ENCODE peak calls at places on chromosomes 3 and 15, in seven cellular contexts. M is CD8-positive, alpha-beta memory T cell; Y is tibial nerve; U is mesenchymal stem cell; X is HCT116; E is A549; G is breast epithelium. S is an unnamed sample. For H3K9me3, the result is how much of the 10 kb centered on the place peaks cover.

GRCh38 chr3:136954246-136954645 is 3.5 kb upstream of the IL20RB start:
- DNase-seq in M (no peak), Y (no peak), G (no peak), X (no peak), E (no peak), U (peak), S (no peak)

GRCh38 chr3:99522147-99522546 is 116.2 kb upstream of the COL8A1 start:
- DNase-seq in G (no peak), U (no peak), X (no peak), Y (no peak), E (no peak), M (no peak), S (no peak)

GRCh38 chr3:14403636-14404395 is 1.4 kb downstream of the SLC6A6 start:
- DNase-seq in E (peak), Y (no peak), U (peak), M (no peak), X (no peak), G (no peak), S (no peak)

GRCh38 chr3:37308247-37308646 is 133.9 kb upstream of the LRRFIP2 start:
- DNase-seq in E (peak), G (no peak), U (peak), X (peak), Y (no peak), M (no peak), S (no peak)

GRCh38 chr3:166810741-166811445 is 569.2 kb downstream of the ZBBX start:
- DNase-seq in U (no peak), M (no peak), X (no peak), G (no peak), E (no peak), Y (no peak), S (no peak)

GRCh38 chr3:172074578-172074977 is 35.2 kb downstream of the FNDC3B start:
- DNase-seq in U (no peak), Y (peak), G (no peak), M (no peak), X (no peak), E (no peak), S (no peak)

GRCh38 chr3:197149528-197149927 is 119.9 kb upstream of the MELTF start:
- DNase-seq in G (no peak), E (no peak), U (no peak), Y (no peak), X (no peak), M (no peak), S (no peak)

GRCh38 chr3:111229301-111229700 is 157.7 kb downstream of the NECTIN3 start:
- DNase-seq in G (no peak), X (no peak), U (no peak), Y (no peak), M (no peak), E (no peak), S (no peak)

GRCh38 chr15:55279746-55280351 is 9.8 kb downstream of the RAB27A start:
- DNase-seq in G (no peak), E (peak), X (peak), U (peak), Y (no peak), M (peak), S (no peak)

GRCh38 chr3:129824926-129825541 is 68.5 kb downstream of the TMCC1 start:
- DNase-seq in G (no peak), M (peak), X (peak), U (peak), Y (no peak), E (peak), S (peak)

GRCh38 chr15:68372291-68372811 is 59.6 kb downstream of the ITGA11 start:
- DNase-seq in M (no peak), E (peak), U (no peak), Y (no peak), G (no peak), X (peak), S (no peak)

GRCh38 chr3:170414202-170414663 is 4.4 kb upstream of the CLDN11 start:
- DNase-seq in X (peak), Y (no peak), E (peak), U (peak), G (peak), M (no peak), S (no peak)

GRCh38 chr15:88745696-88746095 is 57.5 kb upstream of the ACAN start:
- DNase-seq in G (no peak), Y (no peak), U (peak), M (no peak), E (no peak), X (no peak), S (no peak)

GRCh38 chr3:69329897-69330296 is 56.0 kb downstream of the FRMD4B start:
- DNase-seq in G (no peak), E (no peak), U (no peak), M (no peak), X (no peak), Y (no peak), S (no peak)

GRCh38 chr3:72836923-72837322 is 11.3 kb downstream of the SHQ1 start:
- DNase-seq in G (peak), Y (no peak), M (no peak), E (no peak), X (no peak), U (no peak), S (no peak)

GRCh38 chr3:120855665-120856437 is 52.2 kb upstream of the STXBP5L start:
- DNase-seq in U (no peak), M (no peak), Y (no peak), X (no peak), E (peak), G (no peak), S (no peak)

GRCh38 chr15:72797834-72798233 is 14.3 kb upstream of the ADPGK start:
- DNase-seq in E (no peak), U (no peak), Y (no peak), G (no peak), M (no peak), X (no peak), S (no peak)

GRCh38 chr3:170695486-170696069 is 109.7 kb upstream of the SLC7A14 start:
- DNase-seq in U (no peak), G (no peak), M (no peak), X (no peak), E (no peak), Y (no peak), S (no peak)

GRCh38 chr3:78497692-78498091 is 1270.1 kb downstream of the ROBO1 start:
- DNase-seq in E (no peak), G (no peak), U (peak), Y (no peak), X (no peak), M (no peak), S (no peak)

GRCh38 chr3:120850326-120851295 is 57.4 kb upstream of the STXBP5L start:
- DNase-seq in G (no peak), E (no peak), M (no peak), Y (no peak), X (no peak), U (no peak), S (no peak)

GRCh38 chr3:23161896-23162570 is 41.1 kb upstream of the UBE2E2 start:
- DNase-seq in U (peak), G (no peak), Y (no peak), M (no peak), E (no peak), X (no peak), S (no peak)

GRCh38 chr15:81777546-81777945 is 268.3 kb downstream of the MEX3B start:
- DNase-seq in U (no peak), Y (no peak), X (no peak), G (no peak), E (no peak), M (no peak), S (no peak)

GRCh38 chr3:108420926-108421325 is 89.5 kb downstream of the MYH15 start:
- DNase-seq in G (no peak), E (no peak), X (no peak), M (no peak), U (peak), Y (no peak), S (no peak)

GRCh38 chr15:67096536-67097294 is 31.3 kb downstream of the SMAD3 start:
- DNase-seq in G (no peak), X (no peak), M (no peak), Y (no peak), U (peak), E (no peak), S (no peak)

GRCh38 chr3:46695962-46696922 is 2.8 kb upstream of the ALS2CL start:
- DNase-seq in U (peak), G (no peak), E (no peak), X (no peak), M (no peak), Y (no peak), S (no peak)

GRCh38 chr3:184291738-184292445 is 7.1 kb upstream of the PSMD2 start:
- DNase-seq in G (no peak), X (no peak), E (no peak), Y (no peak), M (no peak), U (no peak), S (no peak)

GRCh38 chr3:87924485-87924884 is 134.3 kb downstream of the CGGBP1 start:
- DNase-seq in E (no peak), G (no peak), M (no peak), U (no peak), X (no peak), Y (no peak), S (no peak)
- H3K9me3 ChIP-seq in E (under half), G (under half), M (under half), U (under half), X (under half), Y (under half), S (under half)

GRCh38 chr3:187906922-187907321 is 161.7 kb upstream of the BCL6 start:
- DNase-seq in E (no peak), U (no peak), Y (no peak), G (no peak), X (no peak), M (no peak), S (no peak)
- H3K9me3 ChIP-seq in E (under half), U (under half), Y (under half), G (under half), X (under half), M (under half), S (under half)

GRCh38 chr3:112846764-112847163 is at the start of gene CD200R1L:
- DNase-seq in X (no peak), M (no peak), G (no peak), Y (no peak), E (no peak), U (no peak), S (no peak)
- H3K9me3 ChIP-seq in X (under half), M (under half), G (under half), Y (under half), E (under half), U (under half), S (under half)

GRCh38 chr15:25251700-25252390 is 187.0 kb downstream of the UBE3A start:
- DNase-seq in M (no peak), X (no peak), Y (no peak), E (no peak), U (no peak), G (peak), S (no peak)

GRCh38 chr15:25250011-25250596 is 188.7 kb downstream of the UBE3A start:
- DNase-seq in E (no peak), M (no peak), X (no peak), U (no peak), Y (no peak), G (peak), S (no peak)

GRCh38 chr15:25248583-25249235 is 190.1 kb downstream of the UBE3A start:
- DNase-seq in G (peak), E (no peak), U (no peak), X (no peak), Y (no peak), M (no peak), S (no peak)

GRCh38 chr15:25247418-25248030 is 191.3 kb downstream of the UBE3A start:
- DNase-seq in Y (no peak), M (no peak), X (no peak), G (peak), E (no peak), U (no peak), S (no peak)

GRCh38 chr15:25250906-25251622 is 187.8 kb downstream of the UBE3A start:
- DNase-seq in M (no peak), E (no peak), U (no peak), X (no peak), G (peak), Y (no peak), S (no peak)
- H3K9me3 ChIP-seq in M (under half), E (under half), U (under half), X (under half), G (half or more), Y (half or more), S (under half)

GRCh38 chr15:25170113-25170731 is 215.4 kb downstream of the SNRPN start:
- DNase-seq in Y (no peak), U (no peak), G (peak), X (no peak), M (no peak), E (no peak), S (peak)
- H3K9me3 ChIP-seq in Y (half or more), U (under half), G (half or more), X (under half), M (under half), E (under half), S (under half)

DNA sequence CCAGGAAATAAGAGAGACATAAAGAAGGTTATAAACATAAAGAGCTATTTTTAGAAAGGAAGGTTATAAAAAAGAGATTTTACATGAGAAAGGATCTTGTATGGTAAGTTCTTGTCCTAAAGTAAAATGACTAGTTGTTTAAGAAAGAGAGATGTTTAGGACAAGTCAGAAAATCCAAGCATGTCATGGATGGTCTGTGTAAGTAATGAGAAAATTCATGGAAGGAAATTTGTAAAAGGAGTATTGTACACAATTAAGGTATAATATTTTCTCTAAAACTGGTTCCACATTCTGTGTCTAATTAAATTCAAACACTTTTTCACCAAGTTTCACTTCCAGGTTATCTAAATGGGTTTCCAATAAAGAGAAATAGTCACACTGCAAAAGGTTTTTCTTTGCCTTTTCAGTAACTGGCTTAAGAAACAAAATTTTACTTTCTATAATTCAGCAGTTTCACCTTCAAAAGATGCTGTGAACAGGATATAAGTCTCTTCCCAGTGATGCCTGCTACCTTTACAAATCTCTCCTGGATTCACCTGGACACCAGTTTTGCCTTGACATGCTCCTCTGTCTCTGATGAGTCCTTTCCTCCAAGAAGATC is 455.7 kb downstream of the ZIC1 start:
- DNase-seq in G (no peak), U (no peak), M (no peak), Y (no peak), E (no peak), X (peak), S (no peak)
- H3K9me3 ChIP-seq in G (under half), U (half or more), M (under half), Y (under half), E (under half), X (under half), S (under half)

GRCh38 chr15:25245801-25246622 is 192.8 kb downstream of the UBE3A start:
- DNase-seq in X (no peak), E (no peak), M (no peak), G (peak), Y (no peak), U (no peak), S (no peak)

GRCh38 chr15:25244731-25245585 is 193.9 kb downstream of the UBE3A start:
- DNase-seq in G (peak), Y (no peak), X (no peak), M (no peak), U (no peak), E (no peak), S (peak)

GRCh38 chr15:25243800-25244097 is 195.1 kb downstream of the UBE3A start:
- DNase-seq in M (no peak), Y (no peak), E (no peak), X (no peak), U (no peak), G (peak), S (peak)

GRCh38 chr15:25246641-25247417 is 192.0 kb downstream of the UBE3A start:
- DNase-seq in Y (no peak), U (no peak), E (no peak), M (no peak), G (peak), X (no peak), S (no peak)

GRCh38 chr15:25249236-25250010 is 189.4 kb downstream of the UBE3A start:
- DNase-seq in X (no peak), Y (no peak), E (no peak), G (no peak), U (no peak), M (no peak), S (no peak)
- H3K9me3 ChIP-seq in X (under half), Y (half or more), E (under half), G (half or more), U (under half), M (under half), S (under half)

GRCh38 chr3:177946965-177947364 is 589.3 kb upstream of the KCNMB2 start:
- DNase-seq in M (no peak), G (no peak), U (no peak), E (no peak), X (no peak), Y (no peak), S (no peak)

GRCh38 chr3:177945999-177946398 is 590.2 kb upstream of the KCNMB2 start:
- DNase-seq in M (no peak), Y (no peak), G (no peak), E (no peak), U (no peak), X (no peak), S (no peak)

GRCh38 chr3:177946515-177946914 is 589.7 kb upstream of the KCNMB2 start:
- DNase-seq in E (no peak), X (no peak), M (no peak), Y (no peak), U (no peak), G (no peak), S (no peak)

GRCh38 chr3:177944228-177944661 is 592.0 kb upstream of the KCNMB2 start:
- DNase-seq in U (no peak), E (no peak), X (no peak), M (no peak), Y (no peak), G (no peak), S (no peak)

DNA sequence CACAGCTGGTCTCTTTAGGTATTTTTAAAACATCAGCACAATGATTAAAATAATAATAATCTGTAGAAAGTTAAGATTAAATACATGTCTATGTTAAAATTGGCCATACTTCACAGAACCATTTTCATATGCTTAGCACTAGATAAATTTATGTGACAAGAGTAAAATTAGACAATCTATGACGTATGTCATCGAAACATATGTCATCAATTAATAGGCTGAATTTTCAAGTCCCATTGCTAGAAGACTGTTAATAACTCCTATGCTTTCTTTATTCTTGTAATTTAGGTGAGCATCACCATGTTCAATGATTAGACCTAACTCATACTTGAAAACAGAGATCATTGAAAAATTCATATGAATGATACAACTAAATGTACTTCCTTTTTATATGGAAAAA is 593.3 kb upstream of the KCNMB2 start:
- DNase-seq in U (no peak), Y (no peak), E (no peak), G (no peak), X (no peak), M (no peak), S (no peak)
- H3K9me3 ChIP-seq in U (under half), Y (under half), E (under half), G (under half), X (under half), M (under half), S (under half)

GRCh38 chr3:49469876-49470713 is at the start of gene DAG1:
- DNase-seq in U (peak), M (peak), X (peak), E (peak), Y (peak), G (peak), S (peak)
- H3K9me3 ChIP-seq in U (under half), M (under half), X (under half), E (under half), Y (under half), G (under half), S (under half)

GRCh38 chr3:25655659-25656058 is 9.0 kb downstream of the TOP2B start:
- DNase-seq in X (no peak), G (no peak), U (no peak), Y (no peak), E (no peak), M (no peak), S (no peak)

GRCh38 chr3:25657293-25657692 is 7.4 kb downstream of the TOP2B start:
- DNase-seq in E (no peak), M (no peak), U (no peak), Y (no peak), G (no peak), X (no peak), S (no peak)

GRCh38 chr3:25652921-25653320 is 11.8 kb downstream of the TOP2B start:
- DNase-seq in E (no peak), U (no peak), X (no peak), G (no peak), Y (no peak), M (no peak), S (no peak)

GRCh38 chr3:25654576-25654975 is 10.1 kb downstream of the TOP2B start:
- DNase-seq in X (no peak), Y (no peak), E (no peak), G (no peak), U (no peak), M (no peak), S (no peak)

DNA sequence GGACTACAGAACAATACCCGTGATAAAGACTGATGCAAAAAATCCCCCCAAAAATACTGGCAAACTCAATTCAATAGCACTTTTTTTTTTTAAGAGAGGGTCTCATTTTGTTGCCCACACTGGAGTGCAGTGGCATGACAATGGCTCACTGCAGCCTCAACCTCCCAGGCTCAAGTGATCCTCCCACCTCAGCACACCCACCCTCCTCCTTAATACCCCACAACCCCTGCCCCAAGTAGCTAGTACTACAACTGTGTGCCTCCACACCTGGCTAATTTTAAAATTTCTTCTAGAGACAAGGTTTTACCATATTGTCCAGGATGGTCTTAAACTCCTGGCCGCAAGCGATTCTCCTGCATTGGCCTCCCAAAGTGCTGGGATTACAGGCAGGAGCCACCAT is 11.4 kb downstream of the TOP2B start:
- DNase-seq in M (no peak), X (no peak), Y (no peak), G (no peak), E (no peak), U (no peak), S (no peak)
- H3K9me3 ChIP-seq in M (under half), X (under half), Y (under half), G (under half), E (under half), U (under half), S (under half)